ENCODE peak calls at places on chromosomes 6 and 20, in ten cellular contexts. One of them, this sample, is unnamed. For H3K4me1, the result is how much of the 10 kb centered on the place peaks cover.

GRCh38 chr20:50569864-50570836 is 60.0 kb downstream of the PTPN1 start:
- DNase-seq in ovary: no peak
- DNase-seq in breast epithelium: no peak
- DNase-seq in CD8-positive, alpha-beta T cell: no peak
- DNase-seq in right cardiac atrium: no peak
- DNase-seq in Peyer's patch: no peak
- DNase-seq in upper lobe of right lung: no peak
- DNase-seq in A673: peak
- DNase-seq in left lung: no peak
- DNase-seq in heart left ventricle: no peak
- DNase-seq in this sample: no peak

GRCh38 chr20:64082126-64082638 is 2.0 kb downstream of the LKAAEAR1 start:
- DNase-seq in ovary: no peak
- DNase-seq in right cardiac atrium: no peak
- DNase-seq in upper lobe of right lung: no peak
- DNase-seq in Peyer's patch: no peak
- DNase-seq in breast epithelium: no peak
- DNase-seq in A673: no peak
- DNase-seq in CD8-positive, alpha-beta T cell: no peak
- DNase-seq in heart left ventricle: no peak
- DNase-seq in left lung: no peak
- DNase-seq in this sample: no peak

GRCh38 chr20:43916073-43916874 is 1.6 kb downstream of the TOX2 start:
- DNase-seq in breast epithelium: no peak
- DNase-seq in left lung: no peak
- DNase-seq in ovary: no peak
- DNase-seq in CD8-positive, alpha-beta T cell: no peak
- DNase-seq in right cardiac atrium: no peak
- DNase-seq in A673: peak
- DNase-seq in upper lobe of right lung: no peak
- DNase-seq in Peyer's patch: peak
- DNase-seq in heart left ventricle: no peak
- DNase-seq in this sample: no peak

GRCh38 chr20:38297916-38298674 is 5.9 kb upstream of the BPI start:
- DNase-seq in upper lobe of right lung: no peak
- DNase-seq in CD8-positive, alpha-beta T cell: no peak
- DNase-seq in heart left ventricle: no peak
- DNase-seq in A673: no peak
- DNase-seq in breast epithelium: no peak
- DNase-seq in Peyer's patch: no peak
- DNase-seq in right cardiac atrium: no peak
- DNase-seq in ovary: no peak
- DNase-seq in left lung: no peak
- DNase-seq in this sample: no peak

GRCh38 chr6:137165375-137166246 is 7.8 kb downstream of the IL22RA2 start:
- DNase-seq in heart left ventricle: no peak
- DNase-seq in A673: peak
- DNase-seq in breast epithelium: no peak
- DNase-seq in Peyer's patch: peak
- DNase-seq in left lung: no peak
- DNase-seq in right cardiac atrium: no peak
- DNase-seq in CD8-positive, alpha-beta T cell: no peak
- DNase-seq in ovary: no peak
- DNase-seq in upper lobe of right lung: no peak
- DNase-seq in this sample: peak

GRCh38 chr6:107355659-107356058 is 103.7 kb downstream of the PDSS2 start:
- DNase-seq in breast epithelium: no peak
- DNase-seq in Peyer's patch: no peak
- DNase-seq in left lung: no peak
- DNase-seq in A673: no peak
- DNase-seq in upper lobe of right lung: no peak
- DNase-seq in ovary: no peak
- DNase-seq in right cardiac atrium: no peak
- DNase-seq in heart left ventricle: peak
- DNase-seq in CD8-positive, alpha-beta T cell: no peak
- DNase-seq in this sample: no peak

GRCh38 chr20:62970307-62971210 is 18.1 kb downstream of the SLC17A9 start:
- DNase-seq in breast epithelium: no peak
- DNase-seq in CD8-positive, alpha-beta T cell: no peak
- DNase-seq in left lung: no peak
- DNase-seq in right cardiac atrium: no peak
- DNase-seq in ovary: no peak
- DNase-seq in heart left ventricle: no peak
- DNase-seq in A673: no peak
- DNase-seq in Peyer's patch: no peak
- DNase-seq in upper lobe of right lung: no peak
- DNase-seq in this sample: no peak

GRCh38 chr20:3040086-3040485 is 3.3 kb upstream of the GNRH2 start:
- DNase-seq in ovary: no peak
- DNase-seq in A673: no peak
- DNase-seq in left lung: no peak
- DNase-seq in CD8-positive, alpha-beta T cell: no peak
- DNase-seq in heart left ventricle: no peak
- DNase-seq in breast epithelium: no peak
- DNase-seq in right cardiac atrium: no peak
- DNase-seq in upper lobe of right lung: no peak
- DNase-seq in Peyer's patch: no peak
- DNase-seq in this sample: no peak

GRCh38 chr6:79384845-79385244 is 150.4 kb upstream of the HMGN3 start:
- DNase-seq in CD8-positive, alpha-beta T cell: no peak
- DNase-seq in right cardiac atrium: no peak
- DNase-seq in heart left ventricle: no peak
- DNase-seq in breast epithelium: no peak
- DNase-seq in Peyer's patch: no peak
- DNase-seq in ovary: no peak
- DNase-seq in upper lobe of right lung: peak
- DNase-seq in A673: no peak
- DNase-seq in left lung: peak
- DNase-seq in this sample: no peak

GRCh38 chr20:45365444-45365970 is 2.6 kb downstream of the SYS1 start:
- DNase-seq in ovary: no peak
- DNase-seq in upper lobe of right lung: no peak
- DNase-seq in right cardiac atrium: no peak
- DNase-seq in breast epithelium: no peak
- DNase-seq in heart left ventricle: no peak
- DNase-seq in Peyer's patch: no peak
- DNase-seq in CD8-positive, alpha-beta T cell: no peak
- DNase-seq in A673: no peak
- DNase-seq in left lung: no peak
- DNase-seq in this sample: no peak

GRCh38 chr6:107704377-107705013 is 119.6 kb downstream of the SCML4 start:
- DNase-seq in Peyer's patch: no peak
- DNase-seq in CD8-positive, alpha-beta T cell: no peak
- DNase-seq in left lung: no peak
- DNase-seq in A673: peak
- DNase-seq in upper lobe of right lung: no peak
- DNase-seq in heart left ventricle: no peak
- DNase-seq in right cardiac atrium: no peak
- DNase-seq in ovary: no peak
- DNase-seq in breast epithelium: no peak
- DNase-seq in this sample: no peak

GRCh38 chr6:124982669-124983068 is 20.4 kb downstream of the RNF217 start:
- DNase-seq in Peyer's patch: no peak
- DNase-seq in heart left ventricle: no peak
- DNase-seq in A673: no peak
- DNase-seq in right cardiac atrium: no peak
- DNase-seq in left lung: no peak
- DNase-seq in ovary: no peak
- DNase-seq in breast epithelium: no peak
- DNase-seq in CD8-positive, alpha-beta T cell: no peak
- DNase-seq in upper lobe of right lung: no peak
- DNase-seq in this sample: no peak
- H3K27ac ChIP-seq in Peyer's patch: no peak
- H3K27ac ChIP-seq in heart left ventricle: no peak
- H3K27ac ChIP-seq in A673: no peak
- H3K27ac ChIP-seq in right cardiac atrium: no peak
- H3K27ac ChIP-seq in left lung: no peak
- H3K27ac ChIP-seq in ovary: no peak
- H3K27ac ChIP-seq in breast epithelium: no peak
- H3K27ac ChIP-seq in CD8-positive, alpha-beta T cell: no peak
- H3K27ac ChIP-seq in upper lobe of right lung: no peak
- H3K27ac ChIP-seq in this sample: no peak

GRCh38 chr6:75608955-75609533 is 7.4 kb downstream of the SENP6 start:
- DNase-seq in left lung: no peak
- DNase-seq in Peyer's patch: no peak
- DNase-seq in right cardiac atrium: no peak
- DNase-seq in breast epithelium: no peak
- DNase-seq in A673: no peak
- DNase-seq in heart left ventricle: no peak
- DNase-seq in CD8-positive, alpha-beta T cell: no peak
- DNase-seq in upper lobe of right lung: no peak
- DNase-seq in ovary: no peak
- DNase-seq in this sample: no peak
- H3K4me1 ChIP-seq in left lung: under half
- H3K4me1 ChIP-seq in Peyer's patch: under half
- H3K4me1 ChIP-seq in right cardiac atrium: under half
- H3K4me1 ChIP-seq in breast epithelium: under half
- H3K4me1 ChIP-seq in A673: under half
- H3K4me1 ChIP-seq in heart left ventricle: half or more
- H3K4me1 ChIP-seq in CD8-positive, alpha-beta T cell: half or more
- H3K4me1 ChIP-seq in upper lobe of right lung: half or more
- H3K4me1 ChIP-seq in ovary: under half
- H3K4me1 ChIP-seq in this sample: under half

DNA sequence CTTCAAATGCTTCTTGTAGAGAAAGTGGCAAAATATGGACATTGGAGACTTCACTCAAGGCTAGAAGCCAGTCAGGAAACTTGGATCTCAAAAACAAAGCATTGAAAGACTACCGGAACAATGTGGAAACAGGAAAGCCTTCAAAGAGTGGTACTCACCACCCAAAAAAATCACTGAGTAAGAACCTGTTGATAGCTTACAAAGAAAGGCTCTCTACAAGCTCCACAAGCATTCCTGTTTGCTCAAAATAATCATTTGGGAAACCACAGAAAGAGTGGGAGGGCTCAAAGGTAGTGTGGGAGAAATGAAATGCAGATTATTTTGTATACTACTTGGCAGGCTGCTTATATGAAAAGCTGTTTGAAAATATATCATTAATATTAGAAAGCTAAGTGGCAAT is 9.5 kb upstream of the DST start:
- DNase-seq in breast epithelium: no peak
- DNase-seq in CD8-positive, alpha-beta T cell: no peak
- DNase-seq in ovary: no peak
- DNase-seq in A673: no peak
- DNase-seq in right cardiac atrium: no peak
- DNase-seq in left lung: no peak
- DNase-seq in heart left ventricle: no peak
- DNase-seq in Peyer's patch: no peak
- DNase-seq in upper lobe of right lung: no peak
- DNase-seq in this sample: no peak
- H3K27ac ChIP-seq in breast epithelium: peak
- H3K27ac ChIP-seq in CD8-positive, alpha-beta T cell: no peak
- H3K27ac ChIP-seq in ovary: no peak
- H3K27ac ChIP-seq in A673: no peak
- H3K27ac ChIP-seq in right cardiac atrium: no peak
- H3K27ac ChIP-seq in left lung: peak
- H3K27ac ChIP-seq in heart left ventricle: peak
- H3K27ac ChIP-seq in Peyer's patch: no peak
- H3K27ac ChIP-seq in upper lobe of right lung: no peak
- H3K27ac ChIP-seq in this sample: no peak

GRCh38 chr6:159982726-159983506 is 14.0 kb downstream of the IGF2R start:
- DNase-seq in breast epithelium: no peak
- DNase-seq in heart left ventricle: no peak
- DNase-seq in Peyer's patch: no peak
- DNase-seq in A673: no peak
- DNase-seq in upper lobe of right lung: no peak
- DNase-seq in right cardiac atrium: no peak
- DNase-seq in left lung: no peak
- DNase-seq in CD8-positive, alpha-beta T cell: no peak
- DNase-seq in ovary: no peak
- DNase-seq in this sample: no peak

GRCh38 chr6:159980474-159980873 is 11.6 kb downstream of the IGF2R start:
- DNase-seq in heart left ventricle: no peak
- DNase-seq in CD8-positive, alpha-beta T cell: no peak
- DNase-seq in A673: no peak
- DNase-seq in breast epithelium: no peak
- DNase-seq in ovary: no peak
- DNase-seq in left lung: no peak
- DNase-seq in right cardiac atrium: no peak
- DNase-seq in Peyer's patch: no peak
- DNase-seq in upper lobe of right lung: no peak
- DNase-seq in this sample: no peak

GRCh38 chr6:159983641-159984080 is 14.8 kb downstream of the IGF2R start:
- DNase-seq in CD8-positive, alpha-beta T cell: no peak
- DNase-seq in upper lobe of right lung: no peak
- DNase-seq in heart left ventricle: no peak
- DNase-seq in right cardiac atrium: no peak
- DNase-seq in breast epithelium: no peak
- DNase-seq in left lung: no peak
- DNase-seq in A673: no peak
- DNase-seq in Peyer's patch: no peak
- DNase-seq in ovary: no peak
- DNase-seq in this sample: no peak

GRCh38 chr6:159981171-159981571 is 12.3 kb downstream of the IGF2R start:
- DNase-seq in Peyer's patch: no peak
- DNase-seq in right cardiac atrium: no peak
- DNase-seq in heart left ventricle: no peak
- DNase-seq in left lung: no peak
- DNase-seq in ovary: no peak
- DNase-seq in A673: no peak
- DNase-seq in breast epithelium: no peak
- DNase-seq in CD8-positive, alpha-beta T cell: no peak
- DNase-seq in upper lobe of right lung: no peak
- DNase-seq in this sample: no peak

DNA sequence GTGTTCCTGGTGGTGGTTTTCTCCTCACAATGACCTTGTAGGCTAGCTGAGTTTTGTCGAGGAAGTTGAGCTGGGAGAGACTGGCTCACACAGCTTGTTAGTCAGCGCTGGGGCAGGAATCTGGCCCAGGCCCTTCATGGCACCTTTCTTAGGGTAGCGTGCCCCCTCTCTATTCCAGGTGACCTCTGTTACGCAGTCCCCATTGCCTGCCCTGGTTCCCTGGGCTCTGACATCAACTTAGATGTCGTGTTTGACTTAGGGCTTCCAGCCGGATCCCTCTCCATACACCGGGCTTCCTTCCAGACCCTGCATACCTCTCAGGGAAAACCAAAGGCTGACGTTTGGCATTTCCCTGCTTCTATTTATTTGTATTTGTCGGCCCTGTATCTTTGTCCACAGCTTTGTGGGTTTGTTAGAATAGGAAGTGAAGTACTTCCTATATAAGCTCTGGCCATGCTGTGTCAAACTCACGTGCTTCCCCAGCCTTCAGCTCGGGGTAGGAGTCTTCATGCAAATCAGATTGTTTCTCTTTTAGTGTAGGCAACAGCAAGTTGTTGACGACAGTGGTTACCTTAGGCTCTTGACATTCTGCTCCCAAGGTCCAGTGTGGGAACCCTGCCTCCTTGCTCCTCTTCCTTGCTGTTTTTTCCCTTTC is 12.8 kb downstream of the IGF2R start:
- DNase-seq in breast epithelium: no peak
- DNase-seq in A673: no peak
- DNase-seq in heart left ventricle: peak
- DNase-seq in right cardiac atrium: no peak
- DNase-seq in upper lobe of right lung: no peak
- DNase-seq in left lung: peak
- DNase-seq in Peyer's patch: no peak
- DNase-seq in ovary: peak
- DNase-seq in CD8-positive, alpha-beta T cell: no peak
- DNase-seq in this sample: no peak
- H3K4me1 ChIP-seq in breast epithelium: under half
- H3K4me1 ChIP-seq in A673: under half
- H3K4me1 ChIP-seq in heart left ventricle: half or more
- H3K4me1 ChIP-seq in right cardiac atrium: under half
- H3K4me1 ChIP-seq in upper lobe of right lung: half or more
- H3K4me1 ChIP-seq in left lung: half or more
- H3K4me1 ChIP-seq in Peyer's patch: under half
- H3K4me1 ChIP-seq in ovary: half or more
- H3K4me1 ChIP-seq in CD8-positive, alpha-beta T cell: half or more
- H3K4me1 ChIP-seq in this sample: half or more

This sample was measured in effector memory CD4-positive, alpha-beta T cell.